ENCODE peak calls at places on chromosome 10, in eight cellular contexts. D is ascending aorta, W is heart left ventricle, K is pancreas, E is hepatocyte, G is IMR-90, Z is suprapubic skin, C is RWPE1. O is an unnamed sample.

GRCh38 chr10:48358162-48358561 is 51.7 kb downstream of the MAPK8 start:
- DNase-seq in D (no peak), W (no peak), K (no peak), E (no peak), G (no peak), Z (no peak), C (no peak), O (no peak)

GRCh38 chr10:15168296-15168780 is at the start of gene NMT2:
- DNase-seq in D (peak; percentile 19), W (no peak), K (peak; percentile 92), E (no peak), G (no peak), Z (peak; percentile 91), C (no peak), O (peak; percentile 79)

GRCh38 chr10:91140995-91141549 is 79.4 kb upstream of the PCGF5 start:
- DNase-seq in D (no peak), W (no peak), K (no peak), E (no peak), G (no peak), Z (no peak), C (no peak), O (no peak)

GRCh38 chr10:114867365-114867764 is 45.8 kb downstream of the FHIP2A start:
- DNase-seq in D (no peak), W (no peak), K (no peak), E (no peak), G (no peak), Z (no peak), C (no peak), O (no peak)

GRCh38 chr10:17452060-17452894 is 2.1 kb downstream of the ST8SIA6 start:
- DNase-seq in D (no peak), W (no peak), K (no peak), E (no peak), G (no peak), Z (no peak), C (no peak), O (no peak)

GRCh38 chr10:96509017-96509641 is 4.6 kb downstream of the TLL2 start:
- DNase-seq in D (no peak), W (no peak), K (no peak), E (no peak), G (peak; percentile 78), Z (no peak), C (no peak), O (peak; percentile 79)

GRCh38 chr10:92619368-92619767 is 26.4 kb downstream of the KIF11 start:
- DNase-seq in D (no peak), W (no peak), K (no peak), E (no peak), G (no peak), Z (no peak), C (no peak), O (no peak)

GRCh38 chr10:14569274-14570060 is 205.2 kb downstream of the FAM107B start:
- DNase-seq in D (no peak), W (no peak), K (peak; percentile 67), E (no peak), G (no peak), Z (no peak), C (no peak), O (no peak)

GRCh38 chr10:109945473-109946177 is 22.3 kb upstream of the XPNPEP1 start:
- DNase-seq in D (no peak), W (no peak), K (no peak), E (no peak), G (no peak), Z (no peak), C (no peak), O (no peak)

GRCh38 chr10:132155723-132156381 is 30.9 kb upstream of the DPYSL4 start:
- DNase-seq in D (no peak), W (no peak), K (peak; percentile 45), E (no peak), G (no peak), Z (no peak), C (no peak), O (no peak)

GRCh38 chr10:112229901-112230300 is 46.3 kb upstream of the GPAM start:
- DNase-seq in D (no peak), W (no peak), K (no peak), E (no peak), G (peak; percentile 20), Z (no peak), C (no peak), O (no peak)

GRCh38 chr10:97179731-97180366 is 5.9 kb downstream of the SLIT1 start:
- DNase-seq in D (no peak), W (no peak), K (no peak), E (peak; percentile 41), G (no peak), Z (peak; percentile 28), C (no peak), O (no peak)

GRCh38 chr10:8473205-8473604 is 418.7 kb downstream of the GATA3 start:
- DNase-seq in D (no peak), W (no peak), K (no peak), E (no peak), G (peak; percentile 1), Z (no peak), C (no peak), O (no peak)
- TF ChIP-seq CTCF in D (no peak), W (peak; percentile 22), K (no peak), E (no peak), G (no peak), Z (no peak), C (no peak), O (no peak)

GRCh38 chr10:130045801-130046321 is 64.8 kb downstream of the C10orf143 start:
- DNase-seq in D (no peak), W (no peak), K (no peak), E (no peak), G (no peak), Z (no peak), C (no peak), O (no peak)

GRCh38 chr10:130043491-130043890 is 67.1 kb downstream of the C10orf143 start:
- DNase-seq in D (no peak), W (no peak), K (no peak), E (no peak), G (no peak), Z (no peak), C (no peak), O (no peak)

GRCh38 chr10:130044067-130045061 is 66.3 kb downstream of the C10orf143 start:
- DNase-seq in D (no peak), W (no peak), K (no peak), E (no peak), G (no peak), Z (no peak), C (no peak), O (no peak)

GRCh38 chr10:130046591-130046990 is 64.0 kb downstream of the C10orf143 start:
- DNase-seq in D (no peak), W (no peak), K (no peak), E (no peak), G (no peak), Z (no peak), C (no peak), O (no peak)

GRCh38 chr10:130045091-130045652 is 65.5 kb downstream of the C10orf143 start:
- DNase-seq in D (no peak), W (no peak), K (no peak), E (no peak), G (no peak), Z (no peak), C (peak; percentile 43), O (no peak)
- TF ChIP-seq CTCF in D (no peak), W (peak; percentile 4), K (no peak), E (no peak), G (peak; percentile 7), Z (no peak), C (no peak), O (peak; percentile 75)

GRCh38 chr10:62413652-62414051 is 39.5 kb downstream of the ZNF365 start:
- DNase-seq in D (no peak), W (no peak), K (no peak), E (no peak), G (no peak), Z (no peak), C (no peak), O (no peak)

GRCh38 chr10:62413048-62413447 is 38.9 kb downstream of the ZNF365 start:
- DNase-seq in D (no peak), W (no peak), K (no peak), E (no peak), G (no peak), Z (no peak), C (no peak), O (no peak)

DNA sequence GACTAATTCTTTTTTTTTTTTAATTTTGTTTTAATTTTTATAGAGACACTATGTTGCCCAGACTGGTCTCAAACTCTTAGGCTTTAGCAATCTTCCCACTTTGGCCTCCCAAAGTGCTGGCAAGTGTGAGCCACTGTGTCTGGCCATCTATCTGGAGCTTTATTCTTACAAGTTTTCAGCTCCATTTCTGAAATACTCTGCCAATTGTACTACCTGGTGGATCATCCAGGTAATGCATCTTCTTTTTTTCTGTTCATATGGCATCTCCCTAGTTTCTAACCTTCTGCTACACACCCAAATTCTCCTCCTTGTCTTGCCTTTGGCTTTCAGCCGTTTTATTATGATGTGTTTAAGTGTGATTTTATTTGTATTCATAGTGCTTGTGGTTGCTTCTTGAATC is 40.2 kb downstream of the ZNF365 start:
- DNase-seq in D (no peak), W (no peak), K (no peak), E (no peak), G (no peak), Z (no peak), C (no peak), O (peak; percentile 10)
- TF ChIP-seq CTCF in D (no peak), W (no peak), K (no peak), E (no peak), G (no peak), Z (peak; percentile 20), C (no peak), O (peak; percentile 54)

DNA sequence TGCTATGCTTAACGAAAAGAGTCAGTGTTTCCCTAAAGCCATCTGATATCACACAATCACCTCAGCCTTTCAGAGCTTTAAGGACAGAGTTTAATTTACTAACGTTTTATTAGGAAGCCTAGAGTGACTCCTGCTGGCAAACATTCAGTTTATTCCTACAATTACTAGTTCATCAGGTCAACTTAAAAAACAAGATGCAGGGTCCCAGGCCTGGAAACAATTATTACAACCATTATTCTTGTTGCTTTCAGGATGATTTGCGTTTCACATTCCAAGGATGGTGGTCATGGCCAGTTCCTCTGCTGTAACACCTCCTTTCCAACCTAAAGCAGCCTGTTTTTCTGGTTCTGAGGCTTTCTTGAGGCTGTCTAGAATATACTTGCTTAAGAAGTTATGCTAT is 1.5 kb upstream of the FAM53B start:
- DNase-seq in D (no peak), W (no peak), K (no peak), E (peak; percentile 74), G (peak; percentile 72), Z (no peak), C (peak; percentile 56), O (peak; percentile 42)
- TF ChIP-seq CTCF in D (no peak), W (peak; percentile 55), K (no peak), E (peak; percentile 51), G (peak; percentile 50), Z (no peak), C (peak; percentile 44), O (peak; percentile 69)

GRCh38 chr10:116836902-116837513 is 12.3 kb upstream of the ENO4 start:
- DNase-seq in D (no peak), W (no peak), K (no peak), E (no peak), G (no peak), Z (no peak), C (no peak), O (no peak)
- TF ChIP-seq CTCF in D (peak; percentile 8), W (peak; percentile 15), K (no peak), E (peak; percentile 27), G (peak; percentile 40), Z (no peak), C (no peak), O (peak; percentile 25)

GRCh38 chr10:122149607-122150505 is 121.2 kb upstream of the BTBD16 start:
- DNase-seq in D (no peak), W (no peak), K (no peak), E (no peak), G (no peak), Z (peak; percentile 86), C (no peak), O (no peak)
- TF ChIP-seq CTCF in D (no peak), W (no peak), K (no peak), E (no peak), G (no peak), Z (no peak), C (no peak), O (no peak)